ENCODE peak calls at places on chromosomes 6 and 20, in nine cellular contexts. One of them, this sample, is unnamed.

GRCh38 chr6:157329829-157330228 is 6.5 kb upstream of the TMEM242 start:
- DNase-seq in occipital lobe: no peak
- DNase-seq in SHP77: no peak
- DNase-seq in NCI-H526 treated with DMSO at 0.1 percent for 48 hours: no peak
- DNase-seq in left cardiac atrium: no peak
- DNase-seq in lower leg skin: no peak
- DNase-seq in stimulated activated CD4-positive, alpha-beta T cell treated with anti-CD3 and anti-CD28 coated beads, Interleukin-4, amount 100 ng/mL, for 1 hour: no peak
- DNase-seq in hypothalamus: no peak
- DNase-seq in brain microvascular endothelial cell: peak
- DNase-seq in this sample: no peak

GRCh38 chr20:35776513-35777101 is 4.8 kb downstream of the PHF20 start:
- DNase-seq in occipital lobe: no peak
- DNase-seq in SHP77: no peak
- DNase-seq in NCI-H526 treated with DMSO at 0.1 percent for 48 hours: no peak
- DNase-seq in left cardiac atrium: peak
- DNase-seq in lower leg skin: peak
- DNase-seq in stimulated activated CD4-positive, alpha-beta T cell treated with anti-CD3 and anti-CD28 coated beads, Interleukin-4, amount 100 ng/mL, for 1 hour: no peak
- DNase-seq in hypothalamus: peak
- DNase-seq in brain microvascular endothelial cell: peak
- DNase-seq in this sample: no peak

GRCh38 chr6:136657629-136658028 is 107.4 kb upstream of the MAP7 start:
- DNase-seq in occipital lobe: no peak
- DNase-seq in SHP77: no peak
- DNase-seq in NCI-H526 treated with DMSO at 0.1 percent for 48 hours: no peak
- DNase-seq in left cardiac atrium: no peak
- DNase-seq in lower leg skin: no peak
- DNase-seq in stimulated activated CD4-positive, alpha-beta T cell treated with anti-CD3 and anti-CD28 coated beads, Interleukin-4, amount 100 ng/mL, for 1 hour: no peak
- DNase-seq in hypothalamus: no peak
- DNase-seq in brain microvascular endothelial cell: peak
- DNase-seq in this sample: no peak

GRCh38 chr6:132456700-132457143 is 55.4 kb upstream of the MOXD1 start:
- DNase-seq in occipital lobe: peak
- DNase-seq in SHP77: no peak
- DNase-seq in NCI-H526 treated with DMSO at 0.1 percent for 48 hours: no peak
- DNase-seq in left cardiac atrium: peak
- DNase-seq in lower leg skin: no peak
- DNase-seq in stimulated activated CD4-positive, alpha-beta T cell treated with anti-CD3 and anti-CD28 coated beads, Interleukin-4, amount 100 ng/mL, for 1 hour: no peak
- DNase-seq in hypothalamus: no peak
- DNase-seq in brain microvascular endothelial cell: no peak
- DNase-seq in this sample: no peak

GRCh38 chr6:118500130-118501015 is 47.7 kb upstream of the PLN start:
- DNase-seq in occipital lobe: no peak
- DNase-seq in SHP77: no peak
- DNase-seq in NCI-H526 treated with DMSO at 0.1 percent for 48 hours: no peak
- DNase-seq in left cardiac atrium: no peak
- DNase-seq in lower leg skin: no peak
- DNase-seq in stimulated activated CD4-positive, alpha-beta T cell treated with anti-CD3 and anti-CD28 coated beads, Interleukin-4, amount 100 ng/mL, for 1 hour: no peak
- DNase-seq in hypothalamus: no peak
- DNase-seq in brain microvascular endothelial cell: no peak
- DNase-seq in this sample: no peak

GRCh38 chr6:149397384-149397783 is 2.7 kb upstream of the SUMO4 start:
- DNase-seq in occipital lobe: no peak
- DNase-seq in SHP77: no peak
- DNase-seq in NCI-H526 treated with DMSO at 0.1 percent for 48 hours: no peak
- DNase-seq in left cardiac atrium: no peak
- DNase-seq in lower leg skin: no peak
- DNase-seq in stimulated activated CD4-positive, alpha-beta T cell treated with anti-CD3 and anti-CD28 coated beads, Interleukin-4, amount 100 ng/mL, for 1 hour: no peak
- DNase-seq in hypothalamus: no peak
- DNase-seq in brain microvascular endothelial cell: no peak
- DNase-seq in this sample: no peak

GRCh38 chr6:154367839-154368695 is 11.5 kb upstream of the IPCEF1 start:
- DNase-seq in occipital lobe: no peak
- DNase-seq in SHP77: no peak
- DNase-seq in NCI-H526 treated with DMSO at 0.1 percent for 48 hours: no peak
- DNase-seq in left cardiac atrium: no peak
- DNase-seq in lower leg skin: no peak
- DNase-seq in stimulated activated CD4-positive, alpha-beta T cell treated with anti-CD3 and anti-CD28 coated beads, Interleukin-4, amount 100 ng/mL, for 1 hour: no peak
- DNase-seq in hypothalamus: no peak
- DNase-seq in brain microvascular endothelial cell: no peak
- DNase-seq in this sample: no peak

GRCh38 chr6:52160468-52161104 is 25.6 kb upstream of the IL17A start:
- DNase-seq in occipital lobe: no peak
- DNase-seq in SHP77: no peak
- DNase-seq in NCI-H526 treated with DMSO at 0.1 percent for 48 hours: no peak
- DNase-seq in left cardiac atrium: no peak
- DNase-seq in lower leg skin: no peak
- DNase-seq in stimulated activated CD4-positive, alpha-beta T cell treated with anti-CD3 and anti-CD28 coated beads, Interleukin-4, amount 100 ng/mL, for 1 hour: no peak
- DNase-seq in hypothalamus: no peak
- DNase-seq in brain microvascular endothelial cell: no peak
- DNase-seq in this sample: no peak

GRCh38 chr20:5871720-5872410 is 78.5 kb downstream of the TRMT6 start:
- DNase-seq in occipital lobe: no peak
- DNase-seq in SHP77: no peak
- DNase-seq in NCI-H526 treated with DMSO at 0.1 percent for 48 hours: no peak
- DNase-seq in left cardiac atrium: no peak
- DNase-seq in lower leg skin: no peak
- DNase-seq in stimulated activated CD4-positive, alpha-beta T cell treated with anti-CD3 and anti-CD28 coated beads, Interleukin-4, amount 100 ng/mL, for 1 hour: no peak
- DNase-seq in hypothalamus: no peak
- DNase-seq in brain microvascular endothelial cell: no peak
- DNase-seq in this sample: no peak

GRCh38 chr20:12581644-12582350 is 427.0 kb upstream of the SPTLC3 start:
- DNase-seq in occipital lobe: no peak
- DNase-seq in SHP77: no peak
- DNase-seq in NCI-H526 treated with DMSO at 0.1 percent for 48 hours: no peak
- DNase-seq in left cardiac atrium: no peak
- DNase-seq in lower leg skin: no peak
- DNase-seq in stimulated activated CD4-positive, alpha-beta T cell treated with anti-CD3 and anti-CD28 coated beads, Interleukin-4, amount 100 ng/mL, for 1 hour: no peak
- DNase-seq in hypothalamus: no peak
- DNase-seq in brain microvascular endothelial cell: no peak
- DNase-seq in this sample: no peak

GRCh38 chr20:25574411-25574810 is 10.9 kb downstream of the NINL start:
- DNase-seq in occipital lobe: no peak
- DNase-seq in SHP77: no peak
- DNase-seq in NCI-H526 treated with DMSO at 0.1 percent for 48 hours: no peak
- DNase-seq in left cardiac atrium: no peak
- DNase-seq in lower leg skin: no peak
- DNase-seq in stimulated activated CD4-positive, alpha-beta T cell treated with anti-CD3 and anti-CD28 coated beads, Interleukin-4, amount 100 ng/mL, for 1 hour: no peak
- DNase-seq in hypothalamus: no peak
- DNase-seq in brain microvascular endothelial cell: no peak
- DNase-seq in this sample: peak

GRCh38 chr6:22447862-22448261 is 121.5 kb upstream of the HDGFL1 start:
- DNase-seq in occipital lobe: no peak
- DNase-seq in SHP77: no peak
- DNase-seq in NCI-H526 treated with DMSO at 0.1 percent for 48 hours: no peak
- DNase-seq in left cardiac atrium: no peak
- DNase-seq in lower leg skin: no peak
- DNase-seq in stimulated activated CD4-positive, alpha-beta T cell treated with anti-CD3 and anti-CD28 coated beads, Interleukin-4, amount 100 ng/mL, for 1 hour: no peak
- DNase-seq in hypothalamus: no peak
- DNase-seq in brain microvascular endothelial cell: no peak
- DNase-seq in this sample: no peak

GRCh38 chr6:34176261-34177031 is 30.6 kb upstream of the GRM4 start:
- DNase-seq in occipital lobe: no peak
- DNase-seq in SHP77: no peak
- DNase-seq in NCI-H526 treated with DMSO at 0.1 percent for 48 hours: no peak
- DNase-seq in left cardiac atrium: no peak
- DNase-seq in lower leg skin: no peak
- DNase-seq in stimulated activated CD4-positive, alpha-beta T cell treated with anti-CD3 and anti-CD28 coated beads, Interleukin-4, amount 100 ng/mL, for 1 hour: no peak
- DNase-seq in hypothalamus: no peak
- DNase-seq in brain microvascular endothelial cell: no peak
- DNase-seq in this sample: peak

GRCh38 chr20:23884771-23885162 is 5.2 kb upstream of the CST5 start:
- DNase-seq in occipital lobe: no peak
- DNase-seq in SHP77: no peak
- DNase-seq in NCI-H526 treated with DMSO at 0.1 percent for 48 hours: no peak
- DNase-seq in left cardiac atrium: no peak
- DNase-seq in lower leg skin: no peak
- DNase-seq in stimulated activated CD4-positive, alpha-beta T cell treated with anti-CD3 and anti-CD28 coated beads, Interleukin-4, amount 100 ng/mL, for 1 hour: no peak
- DNase-seq in hypothalamus: no peak
- DNase-seq in brain microvascular endothelial cell: no peak
- DNase-seq in this sample: no peak

GRCh38 chr20:49394264-49394663 is 88.2 kb downstream of the KCNB1 start:
- DNase-seq in occipital lobe: no peak
- DNase-seq in SHP77: no peak
- DNase-seq in NCI-H526 treated with DMSO at 0.1 percent for 48 hours: no peak
- DNase-seq in left cardiac atrium: no peak
- DNase-seq in lower leg skin: no peak
- DNase-seq in stimulated activated CD4-positive, alpha-beta T cell treated with anti-CD3 and anti-CD28 coated beads, Interleukin-4, amount 100 ng/mL, for 1 hour: no peak
- DNase-seq in hypothalamus: no peak
- DNase-seq in brain microvascular endothelial cell: peak
- DNase-seq in this sample: no peak

GRCh38 chr6:156909212-156910010 is 132.2 kb downstream of the ARID1B start:
- DNase-seq in occipital lobe: no peak
- DNase-seq in SHP77: no peak
- DNase-seq in NCI-H526 treated with DMSO at 0.1 percent for 48 hours: no peak
- DNase-seq in left cardiac atrium: no peak
- DNase-seq in lower leg skin: no peak
- DNase-seq in stimulated activated CD4-positive, alpha-beta T cell treated with anti-CD3 and anti-CD28 coated beads, Interleukin-4, amount 100 ng/mL, for 1 hour: no peak
- DNase-seq in hypothalamus: no peak
- DNase-seq in brain microvascular endothelial cell: no peak
- DNase-seq in this sample: no peak

GRCh38 chr6:39843305-39844020 is 51.3 kb downstream of the DAAM2 start:
- DNase-seq in occipital lobe: no peak
- DNase-seq in SHP77: no peak
- DNase-seq in NCI-H526 treated with DMSO at 0.1 percent for 48 hours: no peak
- DNase-seq in left cardiac atrium: no peak
- DNase-seq in lower leg skin: no peak
- DNase-seq in stimulated activated CD4-positive, alpha-beta T cell treated with anti-CD3 and anti-CD28 coated beads, Interleukin-4, amount 100 ng/mL, for 1 hour: no peak
- DNase-seq in hypothalamus: no peak
- DNase-seq in brain microvascular endothelial cell: peak
- DNase-seq in this sample: no peak

GRCh38 chr20:58192567-58192966 is 35.9 kb downstream of the ANKRD60 start:
- DNase-seq in occipital lobe: no peak
- DNase-seq in SHP77: no peak
- DNase-seq in NCI-H526 treated with DMSO at 0.1 percent for 48 hours: no peak
- DNase-seq in left cardiac atrium: no peak
- DNase-seq in lower leg skin: no peak
- DNase-seq in stimulated activated CD4-positive, alpha-beta T cell treated with anti-CD3 and anti-CD28 coated beads, Interleukin-4, amount 100 ng/mL, for 1 hour: peak
- DNase-seq in hypothalamus: no peak
- DNase-seq in brain microvascular endothelial cell: no peak
- DNase-seq in this sample: peak

GRCh38 chr6:129069006-129069405 is 186.1 kb downstream of the LAMA2 start:
- DNase-seq in occipital lobe: no peak
- DNase-seq in SHP77: no peak
- DNase-seq in NCI-H526 treated with DMSO at 0.1 percent for 48 hours: no peak
- DNase-seq in left cardiac atrium: no peak
- DNase-seq in lower leg skin: no peak
- DNase-seq in stimulated activated CD4-positive, alpha-beta T cell treated with anti-CD3 and anti-CD28 coated beads, Interleukin-4, amount 100 ng/mL, for 1 hour: no peak
- DNase-seq in hypothalamus: no peak
- DNase-seq in brain microvascular endothelial cell: no peak
- DNase-seq in this sample: no peak

This sample was measured in activated effector memory CD4-positive, alpha-beta T cell treated with anti-CD3 and anti-CD28 coated beads, Interleukin-2, amount 50 U/mL, for 16 hours.